ENCODE peak calls at places on chromosomes 7 and 10, in seven cellular contexts. One of them, this sample, is unnamed. For H3K4me1, the result is how much of the 10 kb centered on the place peaks cover.

GRCh38 chr7:121714559-121715303 is 158.2 kb upstream of the PTPRZ1 start:
- DNase-seq in CD4-positive, alpha-beta memory T cell: no peak
- DNase-seq in aorta: no peak
- DNase-seq in mucosa of descending colon: no peak
- DNase-seq in CD8-positive, alpha-beta memory T cell: no peak
- DNase-seq in CD8-positive, alpha-beta T cell: no peak
- DNase-seq in Panc1: no peak
- DNase-seq in this sample: peak

GRCh38 chr7:45157653-45158401 is at the start of gene RAMP3:
- DNase-seq in CD8-positive, alpha-beta memory T cell: no peak
- DNase-seq in mucosa of descending colon: no peak
- DNase-seq in CD4-positive, alpha-beta memory T cell: no peak
- DNase-seq in aorta: peak
- DNase-seq in Panc1: no peak
- DNase-seq in CD8-positive, alpha-beta T cell: no peak
- DNase-seq in this sample: peak

GRCh38 chr7:63899691-63900393 is 98.8 kb upstream of the ZNF722 start:
- DNase-seq in CD4-positive, alpha-beta memory T cell: peak
- DNase-seq in aorta: peak
- DNase-seq in CD8-positive, alpha-beta memory T cell: peak
- DNase-seq in Panc1: no peak
- DNase-seq in mucosa of descending colon: peak
- DNase-seq in CD8-positive, alpha-beta T cell: peak
- DNase-seq in this sample: no peak

GRCh38 chr7:156640949-156641485 is 443 bp downstream of the RNF32 start:
- DNase-seq in Panc1: no peak
- DNase-seq in CD8-positive, alpha-beta memory T cell: no peak
- DNase-seq in CD4-positive, alpha-beta memory T cell: peak
- DNase-seq in aorta: no peak
- DNase-seq in mucosa of descending colon: peak
- DNase-seq in CD8-positive, alpha-beta T cell: peak
- DNase-seq in this sample: no peak

GRCh38 chr10:93999401-93999851 is 5.7 kb downstream of the PLCE1 start:
- DNase-seq in CD4-positive, alpha-beta memory T cell: no peak
- DNase-seq in CD8-positive, alpha-beta memory T cell: no peak
- DNase-seq in Panc1: no peak
- DNase-seq in mucosa of descending colon: peak
- DNase-seq in CD8-positive, alpha-beta T cell: no peak
- DNase-seq in aorta: peak
- DNase-seq in this sample: peak

GRCh38 chr7:128743112-128743772 is 4.1 kb downstream of the CALU start:
- DNase-seq in CD8-positive, alpha-beta memory T cell: no peak
- DNase-seq in Panc1: no peak
- DNase-seq in aorta: no peak
- DNase-seq in mucosa of descending colon: no peak
- DNase-seq in CD4-positive, alpha-beta memory T cell: no peak
- DNase-seq in CD8-positive, alpha-beta T cell: no peak
- DNase-seq in this sample: no peak

GRCh38 chr10:103917326-103918052 is 495 bp downstream of the STN1 start:
- DNase-seq in aorta: no peak
- DNase-seq in CD8-positive, alpha-beta T cell: peak
- DNase-seq in mucosa of descending colon: peak
- DNase-seq in CD4-positive, alpha-beta memory T cell: no peak
- DNase-seq in CD8-positive, alpha-beta memory T cell: no peak
- DNase-seq in Panc1: no peak
- DNase-seq in this sample: peak

GRCh38 chr10:121592155-121592890 is 5.9 kb downstream of the FGFR2 start:
- DNase-seq in CD8-positive, alpha-beta memory T cell: no peak
- DNase-seq in CD8-positive, alpha-beta T cell: no peak
- DNase-seq in mucosa of descending colon: no peak
- DNase-seq in aorta: no peak
- DNase-seq in CD4-positive, alpha-beta memory T cell: no peak
- DNase-seq in Panc1: no peak
- DNase-seq in this sample: no peak

GRCh38 chr10:110779489-110779888 is 92.2 kb upstream of the PDCD4 start:
- DNase-seq in mucosa of descending colon: no peak
- DNase-seq in CD4-positive, alpha-beta memory T cell: no peak
- DNase-seq in Panc1: no peak
- DNase-seq in CD8-positive, alpha-beta T cell: no peak
- DNase-seq in aorta: no peak
- DNase-seq in CD8-positive, alpha-beta memory T cell: no peak
- DNase-seq in this sample: no peak

GRCh38 chr10:113386005-113386404 is 166.8 kb upstream of the HABP2 start:
- DNase-seq in mucosa of descending colon: no peak
- DNase-seq in Panc1: no peak
- DNase-seq in CD8-positive, alpha-beta memory T cell: no peak
- DNase-seq in CD8-positive, alpha-beta T cell: no peak
- DNase-seq in aorta: peak
- DNase-seq in CD4-positive, alpha-beta memory T cell: no peak
- DNase-seq in this sample: no peak

GRCh38 chr7:131619336-131620305 is 63.2 kb upstream of the PODXL start:
- DNase-seq in CD8-positive, alpha-beta T cell: no peak
- DNase-seq in CD8-positive, alpha-beta memory T cell: no peak
- DNase-seq in Panc1: no peak
- DNase-seq in CD4-positive, alpha-beta memory T cell: no peak
- DNase-seq in aorta: no peak
- DNase-seq in mucosa of descending colon: no peak
- DNase-seq in this sample: peak

GRCh38 chr10:130207205-130207604 is 71.0 kb downstream of the GLRX3 start:
- DNase-seq in CD4-positive, alpha-beta memory T cell: no peak
- DNase-seq in mucosa of descending colon: no peak
- DNase-seq in CD8-positive, alpha-beta memory T cell: no peak
- DNase-seq in CD8-positive, alpha-beta T cell: no peak
- DNase-seq in Panc1: no peak
- DNase-seq in aorta: no peak
- DNase-seq in this sample: no peak

GRCh38 chr10:43124574-43125273 is 13.5 kb upstream of the CSGALNACT2 start:
- DNase-seq in CD8-positive, alpha-beta memory T cell: no peak
- DNase-seq in CD8-positive, alpha-beta T cell: no peak
- DNase-seq in CD4-positive, alpha-beta memory T cell: no peak
- DNase-seq in mucosa of descending colon: peak
- DNase-seq in Panc1: no peak
- DNase-seq in aorta: peak
- DNase-seq in this sample: no peak

GRCh38 chr7:179209-179681 is 13.1 kb upstream of the FAM20C start:
- DNase-seq in mucosa of descending colon: no peak
- DNase-seq in CD4-positive, alpha-beta memory T cell: no peak
- DNase-seq in CD8-positive, alpha-beta T cell: no peak
- DNase-seq in Panc1: no peak
- DNase-seq in aorta: no peak
- DNase-seq in CD8-positive, alpha-beta memory T cell: no peak
- DNase-seq in this sample: no peak

GRCh38 chr7:77796960-77797359 is 1.3 kb downstream of the TMEM60 start:
- DNase-seq in Panc1: no peak
- DNase-seq in CD8-positive, alpha-beta memory T cell: no peak
- DNase-seq in mucosa of descending colon: no peak
- DNase-seq in CD4-positive, alpha-beta memory T cell: no peak
- DNase-seq in CD8-positive, alpha-beta T cell: no peak
- DNase-seq in aorta: no peak
- DNase-seq in this sample: no peak

GRCh38 chr10:14844948-14845347 is 6.8 kb downstream of the HSPA14 start:
- DNase-seq in aorta: no peak
- DNase-seq in CD4-positive, alpha-beta memory T cell: no peak
- DNase-seq in CD8-positive, alpha-beta memory T cell: no peak
- DNase-seq in CD8-positive, alpha-beta T cell: no peak
- DNase-seq in Panc1: no peak
- DNase-seq in mucosa of descending colon: no peak
- DNase-seq in this sample: no peak

GRCh38 chr10:24642921-24643678 is 80.6 kb downstream of the ARHGAP21 start:
- DNase-seq in Panc1: peak
- DNase-seq in mucosa of descending colon: no peak
- DNase-seq in CD8-positive, alpha-beta memory T cell: no peak
- DNase-seq in CD4-positive, alpha-beta memory T cell: no peak
- DNase-seq in CD8-positive, alpha-beta T cell: no peak
- DNase-seq in aorta: no peak
- DNase-seq in this sample: peak

GRCh38 chr7:47544416-47544815 is 37.5 kb downstream of the TNS3 start:
- DNase-seq in Panc1: no peak
- DNase-seq in CD4-positive, alpha-beta memory T cell: no peak
- DNase-seq in aorta: peak
- DNase-seq in CD8-positive, alpha-beta memory T cell: no peak
- DNase-seq in CD8-positive, alpha-beta T cell: no peak
- DNase-seq in mucosa of descending colon: no peak
- DNase-seq in this sample: no peak

GRCh38 chr7:47548546-47548945 is 33.4 kb downstream of the TNS3 start:
- DNase-seq in aorta: peak
- DNase-seq in CD4-positive, alpha-beta memory T cell: no peak
- DNase-seq in CD8-positive, alpha-beta T cell: no peak
- DNase-seq in mucosa of descending colon: no peak
- DNase-seq in Panc1: no peak
- DNase-seq in CD8-positive, alpha-beta memory T cell: no peak
- DNase-seq in this sample: no peak

GRCh38 chr7:47546728-47547494 is 35.0 kb downstream of the TNS3 start:
- DNase-seq in CD8-positive, alpha-beta memory T cell: no peak
- DNase-seq in CD8-positive, alpha-beta T cell: no peak
- DNase-seq in aorta: peak
- DNase-seq in CD4-positive, alpha-beta memory T cell: no peak
- DNase-seq in mucosa of descending colon: peak
- DNase-seq in Panc1: no peak
- DNase-seq in this sample: no peak

GRCh38 chr7:47543659-47544058 is 38.3 kb downstream of the TNS3 start:
- DNase-seq in CD8-positive, alpha-beta memory T cell: no peak
- DNase-seq in Panc1: no peak
- DNase-seq in CD4-positive, alpha-beta memory T cell: no peak
- DNase-seq in CD8-positive, alpha-beta T cell: no peak
- DNase-seq in aorta: peak
- DNase-seq in mucosa of descending colon: no peak
- DNase-seq in this sample: no peak

GRCh38 chr7:47546171-47546570 is 35.7 kb downstream of the TNS3 start:
- DNase-seq in mucosa of descending colon: no peak
- DNase-seq in Panc1: no peak
- DNase-seq in CD8-positive, alpha-beta T cell: no peak
- DNase-seq in CD8-positive, alpha-beta memory T cell: no peak
- DNase-seq in aorta: peak
- DNase-seq in CD4-positive, alpha-beta memory T cell: no peak
- DNase-seq in this sample: no peak
- H3K4me1 ChIP-seq in mucosa of descending colon: under half
- H3K4me1 ChIP-seq in Panc1: half or more
- H3K4me1 ChIP-seq in CD8-positive, alpha-beta T cell: under half
- H3K4me1 ChIP-seq in CD8-positive, alpha-beta memory T cell: under half
- H3K4me1 ChIP-seq in aorta: under half
- H3K4me1 ChIP-seq in CD4-positive, alpha-beta memory T cell: under half
- H3K4me1 ChIP-seq in this sample: under half

DNA sequence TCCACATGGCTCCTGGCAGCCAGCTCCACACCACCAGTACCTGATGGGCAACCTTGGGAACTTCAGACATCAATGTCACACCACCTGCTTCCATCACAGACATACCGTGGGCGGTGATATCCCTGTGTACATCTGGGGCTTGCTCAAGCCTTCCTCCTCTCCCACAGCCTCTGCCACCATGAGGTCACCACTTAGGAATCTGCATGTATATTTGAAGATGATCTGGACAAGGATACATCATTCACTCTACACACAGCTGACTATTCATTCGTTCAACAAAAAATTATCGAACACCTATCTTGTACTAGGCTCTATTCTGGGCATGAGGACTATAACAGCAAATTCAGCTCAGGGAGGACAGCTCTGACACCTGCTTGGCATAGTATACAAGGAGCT is 6.8 kb downstream of the DLG5 start:
- DNase-seq in Panc1: no peak
- DNase-seq in CD4-positive, alpha-beta memory T cell: no peak
- DNase-seq in mucosa of descending colon: no peak
- DNase-seq in CD8-positive, alpha-beta T cell: no peak
- DNase-seq in CD8-positive, alpha-beta memory T cell: no peak
- DNase-seq in aorta: no peak
- DNase-seq in this sample: no peak
- H3K4me1 ChIP-seq in Panc1: under half
- H3K4me1 ChIP-seq in CD4-positive, alpha-beta memory T cell: under half
- H3K4me1 ChIP-seq in mucosa of descending colon: under half
- H3K4me1 ChIP-seq in CD8-positive, alpha-beta T cell: under half
- H3K4me1 ChIP-seq in CD8-positive, alpha-beta memory T cell: under half
- H3K4me1 ChIP-seq in aorta: under half
- H3K4me1 ChIP-seq in this sample: under half

DNA sequence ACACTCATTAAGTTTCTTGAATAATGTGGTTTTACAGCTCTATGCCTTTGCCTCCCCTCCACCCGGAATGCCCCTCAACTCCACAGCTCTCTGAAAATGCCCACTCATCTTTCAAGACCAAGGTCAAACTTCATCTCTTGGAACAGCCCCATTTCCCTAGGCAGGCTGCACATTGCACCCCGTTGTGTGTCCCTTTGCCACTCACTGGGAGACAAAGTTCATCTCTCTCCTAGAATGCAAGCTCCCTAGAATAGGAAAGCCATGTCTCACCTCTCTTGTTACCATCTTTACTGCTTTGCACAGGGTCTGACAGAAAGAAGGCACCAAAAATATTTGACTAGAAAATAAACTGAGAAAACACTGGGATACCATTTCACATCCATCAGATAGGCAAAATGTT is 33.3 kb downstream of the UBE2H start:
- DNase-seq in aorta: no peak
- DNase-seq in CD8-positive, alpha-beta memory T cell: no peak
- DNase-seq in CD4-positive, alpha-beta memory T cell: no peak
- DNase-seq in mucosa of descending colon: no peak
- DNase-seq in CD8-positive, alpha-beta T cell: no peak
- DNase-seq in Panc1: no peak
- DNase-seq in this sample: no peak
- H3K4me1 ChIP-seq in aorta: under half
- H3K4me1 ChIP-seq in CD8-positive, alpha-beta memory T cell: under half
- H3K4me1 ChIP-seq in CD4-positive, alpha-beta memory T cell: under half
- H3K4me1 ChIP-seq in mucosa of descending colon: under half
- H3K4me1 ChIP-seq in CD8-positive, alpha-beta T cell: under half
- H3K4me1 ChIP-seq in Panc1: under half
- H3K4me1 ChIP-seq in this sample: under half

GRCh38 chr10:97499561-97500296 is 1.0 kb downstream of the UBTD1 start:
- DNase-seq in Panc1: no peak
- DNase-seq in CD4-positive, alpha-beta memory T cell: no peak
- DNase-seq in CD8-positive, alpha-beta memory T cell: no peak
- DNase-seq in CD8-positive, alpha-beta T cell: no peak
- DNase-seq in aorta: peak
- DNase-seq in mucosa of descending colon: peak
- DNase-seq in this sample: peak

GRCh38 chr10:97503413-97503812 is 4.7 kb downstream of the UBTD1 start:
- DNase-seq in CD4-positive, alpha-beta memory T cell: no peak
- DNase-seq in Panc1: no peak
- DNase-seq in CD8-positive, alpha-beta memory T cell: no peak
- DNase-seq in CD8-positive, alpha-beta T cell: no peak
- DNase-seq in mucosa of descending colon: no peak
- DNase-seq in aorta: peak
- DNase-seq in this sample: no peak

GRCh38 chr10:97500297-97500575 is 1.5 kb downstream of the UBTD1 start:
- DNase-seq in CD4-positive, alpha-beta memory T cell: no peak
- DNase-seq in CD8-positive, alpha-beta T cell: no peak
- DNase-seq in Panc1: no peak
- DNase-seq in mucosa of descending colon: no peak
- DNase-seq in CD8-positive, alpha-beta memory T cell: no peak
- DNase-seq in aorta: no peak
- DNase-seq in this sample: no peak

GRCh38 chr10:97505152-97505551 is 6.4 kb downstream of the UBTD1 start:
- DNase-seq in aorta: no peak
- DNase-seq in CD4-positive, alpha-beta memory T cell: no peak
- DNase-seq in CD8-positive, alpha-beta memory T cell: no peak
- DNase-seq in mucosa of descending colon: no peak
- DNase-seq in CD8-positive, alpha-beta T cell: no peak
- DNase-seq in Panc1: no peak
- DNase-seq in this sample: no peak

DNA sequence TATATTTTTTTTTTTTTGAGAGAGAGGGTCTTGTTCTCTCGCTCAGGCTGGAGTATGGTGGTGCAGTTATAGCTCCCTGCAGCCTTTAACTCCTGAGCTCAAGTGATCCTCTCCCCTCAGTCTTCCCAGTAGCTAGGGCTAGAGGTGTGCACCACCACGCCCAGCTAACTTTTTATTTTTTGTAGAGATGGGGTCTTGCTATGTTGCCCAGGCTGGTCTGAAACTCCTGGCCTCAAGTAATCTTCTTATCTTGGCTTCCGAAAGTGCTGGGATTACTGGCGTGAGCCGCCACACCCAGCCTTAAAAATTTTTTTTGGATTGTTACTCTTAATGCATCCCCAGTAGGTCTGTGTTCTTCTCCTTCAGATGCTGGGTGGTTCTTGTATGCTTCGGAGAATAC is 4.2 kb downstream of the UBTD1 start:
- DNase-seq in Panc1: no peak
- DNase-seq in mucosa of descending colon: no peak
- DNase-seq in aorta: no peak
- DNase-seq in CD8-positive, alpha-beta T cell: no peak
- DNase-seq in CD4-positive, alpha-beta memory T cell: no peak
- DNase-seq in CD8-positive, alpha-beta memory T cell: no peak
- DNase-seq in this sample: no peak
- H3K4me1 ChIP-seq in Panc1: under half
- H3K4me1 ChIP-seq in mucosa of descending colon: under half
- H3K4me1 ChIP-seq in aorta: under half
- H3K4me1 ChIP-seq in CD8-positive, alpha-beta T cell: under half
- H3K4me1 ChIP-seq in CD4-positive, alpha-beta memory T cell: under half
- H3K4me1 ChIP-seq in CD8-positive, alpha-beta memory T cell: under half
- H3K4me1 ChIP-seq in this sample: under half